ENCODE peak calls at places on chromosome 13, in ten cellular contexts. N is heart left ventricle; F is fibroblast of the aortic adventitia; O is neural progenitor cell; T is heart right ventricle; Z is astrocyte of the spinal cord; J is Peyer's patch; U is CD4-positive, CD25-positive, alpha-beta regulatory T cell; A is ascending aorta; H is MG63. E is an unnamed sample.

GRCh38 chr13:34408635-34409034 is 533.4 kb upstream of the NBEA start:
- DNase-seq in J (no peak), U (no peak), N (no peak), O (no peak), Z (no peak), H (no peak), A (no peak), T (no peak), F (no peak), E (no peak)

GRCh38 chr13:113116206-113116800 is 6.3 kb upstream of the F10 start:
- DNase-seq in J (no peak), A (peak), F (no peak), T (no peak), O (no peak), U (no peak), N (no peak), H (no peak), Z (no peak), E (no peak)

GRCh38 chr13:20295956-20296355 is 63.8 kb upstream of the GJB6 start:
- DNase-seq in T (no peak), N (no peak), U (no peak), J (no peak), F (no peak), Z (no peak), O (no peak), A (no peak), H (no peak), E (no peak)

GRCh38 chr13:21999666-22000065 is 328.8 kb downstream of the FGF9 start:
- DNase-seq in U (no peak), A (no peak), T (no peak), O (no peak), H (no peak), Z (no peak), J (no peak), N (no peak), F (no peak), E (no peak)

GRCh38 chr13:39777021-39777420 is 121.6 kb downstream of the COG6 start:
- DNase-seq in J (no peak), A (no peak), H (no peak), N (no peak), T (no peak), F (no peak), U (no peak), O (no peak), Z (no peak), E (no peak)

GRCh38 chr13:99702687-99703319 is 201.5 kb downstream of the TM9SF2 start:
- DNase-seq in A (no peak), U (no peak), J (no peak), N (no peak), T (no peak), H (no peak), Z (no peak), O (peak), F (no peak), E (no peak)

GRCh38 chr13:113627136-113627535 is 30.9 kb downstream of the ATP4B start:
- DNase-seq in N (no peak), O (no peak), T (peak), U (no peak), H (no peak), F (no peak), J (no peak), A (no peak), Z (no peak), E (peak)

GRCh38 chr13:32116210-32116609 is 84.6 kb downstream of the FRY start:
- DNase-seq in Z (no peak), N (no peak), T (no peak), U (no peak), J (no peak), F (peak), O (no peak), A (no peak), H (no peak), E (no peak)

GRCh38 chr13:75432811-75433244 is 49.1 kb downstream of the TBC1D4 start:
- DNase-seq in N (no peak), Z (no peak), A (no peak), F (no peak), H (no peak), T (no peak), O (no peak), J (no peak), U (no peak), E (no peak)

GRCh38 chr13:41111454-41111853 is 21.1 kb downstream of the KBTBD6 start:
- DNase-seq in O (no peak), Z (no peak), H (peak), U (no peak), T (no peak), F (no peak), J (no peak), N (no peak), A (no peak), E (no peak)

DNA sequence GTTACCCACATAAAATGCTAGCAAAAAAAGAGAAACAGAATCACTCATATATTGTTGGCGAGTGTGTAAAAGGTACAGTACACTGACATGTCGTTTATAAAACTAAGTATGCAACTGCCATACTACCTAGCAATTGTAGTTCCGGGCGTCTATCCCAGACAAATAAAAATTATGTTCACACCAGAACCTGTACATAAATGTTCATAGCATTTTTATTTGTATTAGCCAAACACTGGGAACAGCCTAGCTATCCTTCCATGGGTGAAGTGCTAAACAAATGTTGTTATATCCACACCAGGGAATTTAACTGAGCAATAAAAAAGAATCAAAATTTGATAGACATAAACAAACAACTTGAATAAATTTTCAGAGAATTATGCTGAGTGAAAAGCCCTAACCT is 28.9 kb upstream of the POSTN start:
- DNase-seq in O (no peak), T (no peak), N (no peak), Z (no peak), F (no peak), U (no peak), H (no peak), J (no peak), A (no peak), E (no peak)
- H3K4me3 ChIP-seq in O (no peak), T (no peak), N (no peak), Z (no peak), F (no peak), U (no peak), H (no peak), J (no peak), A (no peak), E (no peak)

GRCh38 chr13:42575938-42576337 is 2.0 kb downstream of the TNFSF11 start:
- DNase-seq in H (no peak), Z (no peak), O (no peak), T (no peak), F (no peak), N (no peak), U (no peak), A (no peak), J (no peak), E (no peak)

GRCh38 chr13:42571895-42572294 is 2.1 kb upstream of the TNFSF11 start:
- DNase-seq in T (no peak), N (no peak), O (no peak), F (no peak), A (no peak), Z (no peak), U (no peak), H (no peak), J (no peak), E (no peak)

GRCh38 chr13:42577538-42577937 is 3.6 kb downstream of the TNFSF11 start:
- DNase-seq in Z (no peak), J (no peak), F (no peak), O (no peak), A (no peak), U (no peak), H (no peak), N (no peak), T (no peak), E (no peak)

GRCh38 chr13:42574011-42574410 is at the start of gene TNFSF11:
- DNase-seq in A (no peak), O (peak), N (no peak), Z (no peak), F (no peak), J (no peak), H (peak), T (no peak), U (no peak), E (no peak)

DNA sequence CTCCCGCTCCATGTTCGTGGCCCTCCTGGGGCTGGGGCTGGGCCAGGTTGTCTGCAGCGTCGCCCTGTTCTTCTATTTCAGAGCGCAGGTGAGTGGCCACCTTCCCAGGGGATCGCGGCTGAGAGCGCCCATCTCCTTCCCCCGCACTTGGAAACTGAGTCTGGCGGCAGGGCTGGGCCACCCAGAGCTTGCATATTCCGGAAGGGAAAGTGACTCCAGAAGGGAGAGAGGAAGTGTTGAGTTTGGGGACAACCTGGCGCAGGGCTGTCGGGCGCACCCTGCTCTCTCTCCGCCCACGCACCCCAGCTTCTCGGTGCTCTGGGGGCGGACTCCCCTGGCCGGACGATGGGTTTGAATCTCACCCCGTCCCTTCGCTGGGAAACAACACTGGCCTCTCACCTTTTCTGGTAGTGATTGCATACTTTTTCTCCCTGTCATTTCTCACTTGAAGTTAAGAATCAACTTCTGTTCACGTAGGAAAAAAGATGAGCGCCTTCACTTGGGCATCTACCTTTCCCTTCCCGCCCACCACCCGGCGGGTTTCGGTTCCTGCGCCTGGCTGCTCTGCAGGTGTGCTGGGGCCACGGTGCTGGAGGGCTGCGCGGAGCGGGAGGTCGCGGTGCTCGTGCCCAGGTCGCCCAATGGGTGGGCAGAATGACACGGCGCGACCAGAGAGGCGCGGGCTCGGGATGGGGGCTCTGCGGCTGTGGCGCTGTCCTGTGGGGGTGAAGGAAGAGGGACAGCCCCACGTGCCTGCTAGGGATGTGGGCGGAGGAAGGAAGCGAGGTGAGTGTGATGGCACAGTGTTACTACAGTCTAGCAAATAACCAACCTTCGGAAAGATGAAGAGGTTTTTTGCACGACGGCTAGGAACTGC is 721 bp downstream of the TNFSF11 start:
- DNase-seq in O (peak), T (no peak), F (no peak), U (no peak), A (no peak), Z (no peak), H (peak), J (peak), N (no peak), E (no peak)
- H3K4me3 ChIP-seq in O (peak), T (no peak), F (peak), U (peak), A (peak), Z (peak), H (peak), J (peak), N (peak), E (peak)

DNA sequence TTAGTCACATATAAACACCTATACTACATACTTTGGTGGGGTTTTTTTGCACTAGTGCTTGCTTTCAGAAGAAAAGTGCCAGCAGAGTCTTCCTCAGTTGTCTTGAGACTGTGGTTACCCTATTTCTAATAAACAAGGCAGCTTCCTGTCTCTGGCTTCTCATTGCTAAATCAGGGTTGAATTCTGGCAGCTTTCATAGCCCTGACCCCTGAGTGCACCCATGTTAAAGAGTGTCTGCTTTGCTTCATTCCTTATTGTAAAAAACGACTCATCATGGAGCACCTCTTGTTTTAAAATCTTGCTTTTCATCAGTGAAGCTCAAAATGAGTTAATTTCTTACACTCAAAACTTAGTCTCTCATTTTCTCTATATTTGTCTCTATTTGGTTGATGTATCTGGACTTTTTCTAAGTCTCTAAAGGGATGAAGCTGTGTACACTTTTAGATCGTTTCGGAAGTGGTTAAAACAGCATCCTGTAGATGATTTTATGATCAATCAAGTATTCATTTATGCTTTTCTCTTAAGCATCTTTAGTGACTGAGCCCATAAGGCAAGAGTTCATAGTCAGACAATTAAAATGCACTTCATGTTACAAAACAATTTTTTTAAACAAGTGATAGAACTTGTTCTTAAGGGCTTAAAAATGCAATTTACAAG is 72.1 kb downstream of the KLF12 start:
- DNase-seq in T (no peak), A (no peak), H (peak), O (no peak), N (no peak), Z (peak), U (no peak), J (no peak), F (peak), E (no peak)
- H3K4me3 ChIP-seq in T (no peak), A (peak), H (no peak), O (no peak), N (no peak), Z (no peak), U (peak), J (no peak), F (no peak), E (no peak)

DNA sequence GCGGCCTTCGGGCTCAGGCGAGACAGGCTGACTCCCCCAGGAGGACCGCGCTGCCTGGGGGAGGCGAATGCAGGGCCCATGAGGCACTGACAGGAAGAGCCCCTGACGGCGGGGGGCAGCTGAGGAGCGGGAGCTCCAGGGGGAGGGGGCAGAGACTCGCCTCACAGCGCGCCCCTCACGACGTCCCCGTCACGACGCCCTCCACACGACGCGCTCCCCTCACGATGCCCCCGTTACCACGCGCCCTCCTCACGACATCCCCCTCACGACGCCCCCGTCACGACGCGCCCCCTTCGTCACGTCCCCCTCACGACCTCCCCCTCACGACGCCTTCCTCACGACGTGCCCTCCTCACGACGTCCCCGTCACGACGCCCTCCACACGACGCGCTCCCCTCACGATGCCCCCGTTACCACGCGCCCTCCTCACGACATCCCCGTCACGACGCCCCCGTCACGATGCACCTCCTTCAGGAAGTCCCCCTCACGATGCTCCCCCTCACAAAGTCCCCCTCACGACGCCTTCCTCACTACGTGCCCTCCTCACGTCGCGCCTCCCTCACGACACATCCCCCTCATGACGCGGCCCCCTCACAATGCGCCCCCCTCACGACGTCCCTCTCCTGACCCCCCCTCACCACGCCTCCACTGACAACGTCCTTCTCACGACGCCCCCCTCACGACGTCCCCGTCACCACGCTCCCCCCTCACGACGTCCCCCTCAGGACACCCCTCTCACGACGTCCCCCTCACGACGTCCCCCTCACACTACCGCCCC is 99.6 kb downstream of the ING1 start:
- DNase-seq in Z (no peak), N (peak), F (no peak), O (no peak), J (no peak), T (no peak), A (no peak), H (no peak), U (no peak), E (no peak)
- H3K4me3 ChIP-seq in Z (peak), N (peak), F (peak), O (no peak), J (no peak), T (peak), A (peak), H (no peak), U (no peak), E (peak)

GRCh38 chr13:44278164-44278563 is 95.5 kb upstream of the SERP2 start:
- DNase-seq in A (no peak), N (no peak), T (no peak), H (no peak), Z (no peak), O (no peak), F (no peak), U (no peak), J (no peak), E (no peak)

GRCh38 chr13:44277459-44277858 is 96.2 kb upstream of the SERP2 start:
- DNase-seq in U (no peak), F (no peak), O (no peak), Z (no peak), T (no peak), H (no peak), A (no peak), J (no peak), N (no peak), E (no peak)

GRCh38 chr13:44281252-44282000 is 92.2 kb upstream of the SERP2 start:
- DNase-seq in N (no peak), U (no peak), O (no peak), Z (no peak), F (no peak), J (no peak), A (no peak), T (no peak), H (no peak), E (no peak)

GRCh38 chr13:44283598-44283997 is 90.0 kb upstream of the SERP2 start:
- DNase-seq in H (no peak), U (no peak), T (no peak), O (no peak), N (no peak), A (no peak), F (no peak), J (no peak), Z (no peak), E (no peak)

GRCh38 chr13:44280461-44280860 is 93.2 kb upstream of the SERP2 start:
- DNase-seq in J (no peak), F (peak), N (no peak), A (no peak), O (no peak), U (no peak), H (peak), T (no peak), Z (peak), E (no peak)
- H3K4me3 ChIP-seq in J (no peak), F (no peak), N (no peak), A (no peak), O (no peak), U (no peak), H (no peak), T (no peak), Z (no peak), E (no peak)

GRCh38 chr13:47892374-47892773 is 108.7 kb downstream of the SUCLA2 start:
- DNase-seq in Z (no peak), T (no peak), U (no peak), A (no peak), F (no peak), H (no peak), N (no peak), J (no peak), O (no peak), E (no peak)

GRCh38 chr13:47896111-47896510 is 105.0 kb downstream of the SUCLA2 start:
- DNase-seq in U (no peak), A (no peak), H (no peak), Z (no peak), T (no peak), O (no peak), F (no peak), N (no peak), J (no peak), E (no peak)

GRCh38 chr13:47886314-47886713 is 114.8 kb downstream of the SUCLA2 start:
- DNase-seq in N (no peak), O (no peak), T (no peak), U (no peak), A (no peak), H (no peak), J (no peak), Z (no peak), F (no peak), E (no peak)

GRCh38 chr13:47893527-47893926 is 107.5 kb downstream of the SUCLA2 start:
- DNase-seq in J (no peak), A (no peak), U (no peak), Z (no peak), H (no peak), N (no peak), F (no peak), T (no peak), O (no peak), E (no peak)

DNA sequence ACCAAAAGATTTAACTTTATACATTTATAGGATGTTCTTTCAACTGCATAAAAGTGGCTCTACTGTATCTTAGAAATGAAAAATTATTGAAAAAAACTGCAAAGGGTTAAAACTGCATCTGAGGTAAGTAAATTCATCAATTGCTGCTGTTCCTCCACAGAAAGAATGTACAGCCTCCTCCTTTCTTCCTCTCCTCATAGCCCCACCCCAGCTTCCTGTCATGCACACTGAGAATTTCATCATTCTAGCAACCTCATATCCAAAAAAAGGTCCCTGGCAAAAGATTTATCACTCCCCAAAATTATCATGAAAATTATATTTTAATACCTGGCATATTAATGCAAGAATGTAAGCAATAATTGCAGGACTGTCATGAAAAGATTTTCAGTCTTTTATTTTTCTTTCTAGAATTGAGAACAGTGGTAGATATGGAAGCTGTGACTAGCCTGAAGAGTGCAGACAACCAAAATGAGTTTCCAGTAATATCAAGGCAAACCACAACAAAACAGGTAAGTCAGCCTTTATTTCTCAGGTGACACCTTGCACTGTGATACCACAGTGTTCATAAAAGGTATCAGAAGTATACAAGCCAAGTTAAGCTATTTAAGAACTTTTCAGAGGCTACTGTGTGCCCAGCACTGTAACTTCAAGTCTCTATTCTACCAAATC is 110.8 kb downstream of the SUCLA2 start:
- DNase-seq in N (no peak), O (no peak), F (peak), H (peak), U (no peak), Z (no peak), T (no peak), J (no peak), A (no peak), E (no peak)
- H3K4me3 ChIP-seq in N (no peak), O (no peak), F (no peak), H (no peak), U (no peak), Z (no peak), T (no peak), J (no peak), A (no peak), E (no peak)

GRCh38 chr13:106591299-106591698 is 23.4 kb upstream of the ARGLU1 start:
- DNase-seq in F (no peak), O (no peak), N (no peak), Z (no peak), U (no peak), J (no peak), H (no peak), A (no peak), T (no peak), E (no peak)
- H3K4me3 ChIP-seq in F (no peak), O (no peak), N (no peak), Z (no peak), U (no peak), J (no peak), H (no peak), A (no peak), T (no peak), E (no peak)

E was measured in RWPE2.